ENCODE peak calls at places on chromosomes 11 and 22, in nine cellular contexts. F is GM13977; P is G401; N is A549; M is foreskin keratinocyte; T is activated T-cell treated with anti-CD3 and anti-CD28 coated beads, Interleukin-2, amount 50 U/mL, for 1 hour; Z is activated naive CD4-positive, alpha-beta T cell; R is endothelial cell; H is colonic mucosa. B is an unnamed sample.

GRCh38 chr11:46363455-46363920 is 16.2 kb downstream of the DGKZ start:
- DNase-seq in F (no peak), P (no peak), Z (no peak), M (no peak), N (no peak), T (no peak), R (no peak), H (no peak), B (no peak)

GRCh38 chr11:73576226-73576625 is 21.7 kb downstream of the FAM168A start:
- DNase-seq in Z (no peak), N (no peak), H (no peak), T (no peak), R (no peak), P (peak), F (no peak), M (no peak), B (no peak)

GRCh38 chr11:66022401-66023185 is 3.7 kb downstream of the CATSPER1 start:
- DNase-seq in P (peak), N (peak), T (peak), R (peak), M (no peak), Z (peak), F (peak), H (peak), B (peak)

GRCh38 chr11:3049430-3050243 is 7.6 kb downstream of the CARS1 start:
- DNase-seq in P (no peak), N (peak), H (peak), F (peak), T (peak), M (peak), R (no peak), Z (no peak), B (peak)

GRCh38 chr11:122717264-122717867 is 61.8 kb downstream of the UBASH3B start:
- DNase-seq in N (no peak), H (peak), M (no peak), P (no peak), F (peak), Z (no peak), R (no peak), T (no peak), B (no peak)

GRCh38 chr11:118136341-118136740 is 16.3 kb downstream of the SCN4B start:
- DNase-seq in N (no peak), T (no peak), F (no peak), P (no peak), M (no peak), Z (no peak), R (no peak), H (no peak), B (no peak)

GRCh38 chr11:77725433-77725832 is 87.8 kb upstream of the CLNS1A start:
- DNase-seq in R (no peak), F (no peak), M (no peak), H (no peak), Z (no peak), T (no peak), N (no peak), P (no peak), B (no peak)

GRCh38 chr11:2625183-2625582 is 74.6 kb downstream of the KCNQ1OT1 start:
- DNase-seq in N (no peak), R (no peak), T (no peak), H (no peak), M (no peak), F (no peak), P (no peak), Z (no peak), B (no peak)

GRCh38 chr11:108853864-108854263 is 189.0 kb downstream of the DDX10 start:
- DNase-seq in H (no peak), F (no peak), M (no peak), Z (no peak), R (no peak), T (no peak), N (no peak), P (peak), B (no peak)

GRCh38 chr22:36239150-36239400 is 252 bp downstream of the APOL2 start:
- DNase-seq in R (no peak), F (no peak), Z (no peak), P (no peak), M (no peak), N (no peak), T (no peak), H (peak), B (no peak)

GRCh38 chr22:50310949-50311444 is 3.6 kb upstream of the PLXNB2 start:
- DNase-seq in R (no peak), F (no peak), P (no peak), M (no peak), H (no peak), N (no peak), Z (no peak), T (no peak), B (no peak)